ENCODE peak calls at places on chromosomes 7 and 10, in four cellular contexts. P, O, C and B are unnamed samples.

GRCh38 chr7:45642044-45642443 is 67.9 kb downstream of the ADCY1 start:
- DNase-seq in P (no peak), O (no peak), C (no peak), B (no peak)

GRCh38 chr10:30820282-30820991 is 190.9 kb upstream of the LYZL2 start:
- DNase-seq in P (peak; percentile 95), O (no peak), C (no peak), B (no peak)

GRCh38 chr10:98344589-98345038 is 70.4 kb downstream of the PYROXD2 start:
- DNase-seq in P (peak; percentile 98), O (peak; percentile 61), C (no peak), B (no peak)

GRCh38 chr7:38584443-38585210 is 46.5 kb downstream of the AMPH start:
- DNase-seq in P (peak; percentile 84), O (no peak), C (no peak), B (no peak)

GRCh38 chr7:108263364-108263951 is 133.3 kb upstream of the LAMB4 start:
- DNase-seq in P (no peak), O (peak; percentile 42), C (peak; percentile 65), B (no peak)

GRCh38 chr10:89954787-89955566 is 253.6 kb downstream of the KIF20B start:
- DNase-seq in P (peak; percentile 21), O (no peak), C (no peak), B (no peak)

GRCh38 chr7:105298439-105298894 is 90.3 kb downstream of the SRPK2 start:
- DNase-seq in P (no peak), O (no peak), C (no peak), B (no peak)

GRCh38 chr10:69901623-69902505 is 100.2 kb downstream of the COL13A1 start:
- DNase-seq in P (peak; percentile 41), O (peak; percentile 65), C (peak; percentile 79), B (peak; percentile 79)

GRCh38 chr7:101217388-101218235 is at the start of the genes PLOD3 and ZNHIT1:
- DNase-seq in P (peak; percentile 98), O (peak; percentile 97), C (peak; percentile 96), B (peak; percentile 96)

GRCh38 chr10:11154333-11154732 is 136.7 kb downstream of the CELF2 start:
- DNase-seq in P (no peak), O (no peak), C (no peak), B (no peak)

GRCh38 chr10:110430369-110431273 is 67.1 kb upstream of the DUSP5 start:
- DNase-seq in P (peak; percentile 23), O (no peak), C (no peak), B (no peak)

GRCh38 chr7:43700646-43701501 is 28.4 kb downstream of the COA1 start:
- DNase-seq in P (no peak), O (no peak), C (no peak), B (no peak)

GRCh38 chr7:126702242-126703016 is 550.3 kb downstream of the GRM8 start:
- DNase-seq in P (peak; percentile 17), O (no peak), C (no peak), B (no peak)

GRCh38 chr10:109726473-109726872 is 196.8 kb downstream of the XPNPEP1 start:
- DNase-seq in P (no peak), O (no peak), C (peak; percentile 81), B (peak; percentile 72)

GRCh38 chr10:85542149-85542548 is 824.4 kb downstream of the GRID1 start:
- DNase-seq in P (no peak), O (no peak), C (no peak), B (no peak)

GRCh38 chr7:155000795-155001194 is 2.1 kb downstream of the PAXIP1 start:
- DNase-seq in P (no peak), O (peak; percentile 40), C (no peak), B (no peak)

GRCh38 chr10:90125406-90125805 is 424.0 kb downstream of the KIF20B start:
- DNase-seq in P (peak; percentile 49), O (no peak), C (no peak), B (no peak)

GRCh38 chr7:156096806-156097538 is 284.7 kb upstream of the SHH start:
- DNase-seq in P (no peak), O (no peak), C (no peak), B (no peak)

GRCh38 chr7:19404912-19405329 is 259.7 kb upstream of the FERD3L start:
- DNase-seq in P (peak; percentile 99), O (no peak), C (no peak), B (no peak)

GRCh38 chr7:39375047-39375873 is 190.9 kb upstream of the YAE1 start:
- DNase-seq in P (no peak), O (no peak), C (no peak), B (no peak)

GRCh38 chr10:60573342-60573741 is 183.7 kb upstream of the ANK3 start:
- DNase-seq in P (no peak), O (no peak), C (peak; percentile 10), B (no peak)

GRCh38 chr10:3197354-3198003 is 24.9 kb upstream of the PITRM1 start:
- DNase-seq in P (peak; percentile 76), O (peak; percentile 78), C (peak; percentile 77), B (peak; percentile 90)

GRCh38 chr7:135320277-135320676 is 86.6 kb downstream of the STRA8 start:
- DNase-seq in P (peak; percentile 82), O (peak; percentile 54), C (peak; percentile 94), B (no peak)

GRCh38 chr10:124700293-124701037 is 43.7 kb downstream of the FAM53B start:
- DNase-seq in P (no peak), O (no peak), C (no peak), B (no peak)

GRCh38 chr10:97713828-97714400 is 384 bp downstream of the MARVELD1 start:
- DNase-seq in P (peak; percentile 75), O (peak; percentile 67), C (peak; percentile 72), B (peak; percentile 73)

GRCh38 chr10:35934637-35934995 is 292.5 kb upstream of the FZD8 start:
- DNase-seq in P (no peak), O (no peak), C (no peak), B (peak; percentile 49)

GRCh38 chr7:42237891-42238531 is 1.0 kb upstream of the GLI3 start:
- DNase-seq in P (peak; percentile 63), O (peak; percentile 70), C (no peak), B (peak; percentile 49)

GRCh38 chr10:11742009-11742778 is at the start of gene ECHDC3:
- DNase-seq in P (peak; percentile 36), O (peak; percentile 70), C (peak; percentile 32), B (peak; percentile 58)

GRCh38 chr7:116843373-116843772 is 19.0 kb upstream of the CAPZA2 start:
- DNase-seq in P (no peak), O (no peak), C (no peak), B (no peak)

GRCh38 chr7:100583132-100584045 is 2.5 kb downstream of the LRCH4 start:
- DNase-seq in P (peak; percentile 51), O (peak; percentile 68), C (no peak), B (peak; percentile 30)

DNA sequence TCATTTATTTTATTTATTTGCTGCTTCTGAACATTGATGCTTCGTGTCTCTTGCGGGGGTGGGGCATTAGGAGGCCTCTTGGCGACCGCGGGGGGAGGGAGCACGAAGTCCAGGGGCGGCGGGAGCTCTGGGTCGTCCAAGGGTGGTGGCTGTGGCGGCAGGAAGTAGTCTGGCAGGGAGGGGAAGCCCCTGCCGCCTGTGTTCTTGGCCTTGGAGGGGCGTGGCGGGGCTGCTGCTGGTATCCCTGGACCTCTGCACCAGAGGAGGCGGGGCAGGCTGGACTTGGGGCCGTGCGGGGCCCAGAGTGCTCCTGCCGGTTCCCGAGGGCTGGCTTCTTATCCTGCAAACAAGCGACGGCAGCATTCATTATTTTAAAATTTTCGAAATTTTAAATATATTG is 70.5 kb upstream of the ABI1 start:
- DNase-seq in P (no peak), O (peak; percentile 39), C (no peak), B (peak; percentile 48)
- TF ChIP-seq CTCF in P (no peak), O (no peak), C (no peak), B (no peak)

GRCh38 chr7:48009257-48009656 is 19.6 kb downstream of the SUN3 start:
- DNase-seq in P (no peak), O (no peak), C (no peak), B (no peak)
- TF ChIP-seq CTCF in P (no peak), O (no peak), C (no peak), B (no peak)

DNA sequence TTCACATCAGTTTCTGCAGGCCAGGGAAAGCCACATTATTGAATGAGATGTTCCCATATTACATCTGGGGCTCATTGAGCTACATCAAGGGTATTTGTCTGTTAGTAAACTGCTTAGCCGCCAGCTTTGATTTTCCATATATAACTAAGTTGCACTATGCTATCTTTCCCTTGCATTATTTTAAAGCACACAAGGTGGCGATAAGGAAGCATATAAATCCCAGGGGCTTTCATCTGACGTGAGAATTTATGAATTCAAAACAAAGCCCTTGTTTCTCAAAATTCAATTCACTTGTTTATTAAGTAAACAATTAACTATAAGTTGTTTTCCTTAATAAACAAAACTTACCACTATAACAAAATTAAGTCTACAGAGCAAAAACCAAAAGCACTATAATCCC is 334.1 kb upstream of the TPK1 start:
- DNase-seq in P (no peak), O (no peak), C (no peak), B (no peak)
- TF ChIP-seq CTCF in P (no peak), O (no peak), C (no peak), B (no peak)

GRCh38 chr7:157459966-157460365 is 123.2 kb downstream of the DNAJB6 start:
- DNase-seq in P (no peak), O (no peak), C (no peak), B (no peak)
- TF ChIP-seq CTCF in P (no peak), O (no peak), C (no peak), B (no peak)